ENCODE peak calls at places on chromosomes 3 and 15, in eight cellular contexts. Q is cardiac muscle cell; V is CD8-positive, alpha-beta T cell; M is NT2/D1; U is A549; A is effector memory CD4-positive, alpha-beta T cell; W is neuronal stem cell; J is heart left ventricle. R is an unnamed sample. For H3K4me1, the result is how much of the 10 kb centered on the place peaks cover.

GRCh38 chr3:152278674-152279427 is 10.1 kb downstream of the MBNL1 start:
- DNase-seq in J (no peak), W (no peak), M (no peak), U (no peak), Q (no peak), V (no peak), A (no peak), R (no peak)

GRCh38 chr3:172142074-172143059 is 103.0 kb downstream of the FNDC3B start:
- DNase-seq in J (no peak), U (peak), A (no peak), W (no peak), Q (peak), M (no peak), V (no peak), R (no peak)

GRCh38 chr3:184275961-184276910 is at the start of gene ECE2:
- DNase-seq in V (no peak), Q (no peak), M (no peak), A (no peak), U (no peak), W (no peak), J (no peak), R (no peak)

GRCh38 chr3:148582126-148582525 is 115.6 kb upstream of the AGTR1 start:
- DNase-seq in W (no peak), A (no peak), Q (no peak), J (no peak), M (no peak), V (no peak), U (no peak), R (no peak)

GRCh38 chr15:67405208-67406191 is 115.4 kb upstream of the C15orf61 start:
- DNase-seq in U (peak), A (no peak), V (no peak), Q (peak), W (no peak), J (no peak), M (no peak), R (no peak)

GRCh38 chr15:92951800-92952199 is 51.7 kb downstream of the CHD2 start:
- DNase-seq in M (no peak), Q (no peak), U (no peak), W (no peak), J (no peak), V (no peak), A (no peak), R (no peak)

GRCh38 chr3:2099779-2100191 is 1.1 kb downstream of the CNTN4 start:
- DNase-seq in V (no peak), A (no peak), U (no peak), Q (no peak), W (no peak), M (no peak), J (no peak), R (no peak)

GRCh38 chr3:126358038-126358815 is 1.0 kb upstream of the KLF15 start:
- DNase-seq in M (peak), J (no peak), W (peak), V (no peak), Q (peak), U (no peak), A (no peak), R (no peak)

GRCh38 chr3:45253316-45253715 is 27.2 kb upstream of the TMEM158 start:
- DNase-seq in W (no peak), U (no peak), J (no peak), M (no peak), Q (no peak), V (no peak), A (no peak), R (no peak)

GRCh38 chr3:124509884-124510283 is 220.4 kb upstream of the UMPS start:
- DNase-seq in Q (no peak), A (no peak), M (no peak), V (no peak), J (no peak), W (no peak), U (no peak), R (no peak)

GRCh38 chr3:30751610-30752299 is 142.7 kb downstream of the GADL1 start:
- DNase-seq in Q (peak), A (peak), J (peak), M (peak), W (no peak), V (peak), U (peak), R (peak)

GRCh38 chr3:67044295-67044694 is 46.2 kb downstream of the KBTBD8 start:
- DNase-seq in Q (no peak), U (no peak), J (no peak), V (no peak), W (no peak), A (no peak), M (no peak), R (no peak)

GRCh38 chr3:159538507-159538906 is 450.1 kb upstream of the IL12A start:
- DNase-seq in J (no peak), U (no peak), Q (no peak), V (no peak), W (no peak), A (no peak), M (no peak), R (no peak)

GRCh38 chr15:99410477-99410876 is 155.3 kb upstream of the MEF2A start:
- DNase-seq in J (no peak), U (no peak), W (no peak), M (no peak), V (peak), A (no peak), Q (no peak), R (no peak)

GRCh38 chr3:100042577-100042981 is 71.7 kb downstream of the FILIP1L start:
- DNase-seq in W (no peak), J (no peak), Q (peak), V (no peak), A (no peak), M (no peak), U (no peak), R (no peak)
- H3K4me1 ChIP-seq in W (under half), J (half or more), Q (under half), V (under half), A (under half), M (under half), U (half or more), R (half or more)

GRCh38 chr3:34668915-34669314 is 870.5 kb downstream of the PDCD6IP start:
- DNase-seq in J (no peak), Q (no peak), M (no peak), A (no peak), U (no peak), V (no peak), W (no peak), R (no peak)
- H3K4me1 ChIP-seq in J (under half), Q (under half), M (under half), A (under half), U (under half), V (under half), W (under half), R (under half)

DNA sequence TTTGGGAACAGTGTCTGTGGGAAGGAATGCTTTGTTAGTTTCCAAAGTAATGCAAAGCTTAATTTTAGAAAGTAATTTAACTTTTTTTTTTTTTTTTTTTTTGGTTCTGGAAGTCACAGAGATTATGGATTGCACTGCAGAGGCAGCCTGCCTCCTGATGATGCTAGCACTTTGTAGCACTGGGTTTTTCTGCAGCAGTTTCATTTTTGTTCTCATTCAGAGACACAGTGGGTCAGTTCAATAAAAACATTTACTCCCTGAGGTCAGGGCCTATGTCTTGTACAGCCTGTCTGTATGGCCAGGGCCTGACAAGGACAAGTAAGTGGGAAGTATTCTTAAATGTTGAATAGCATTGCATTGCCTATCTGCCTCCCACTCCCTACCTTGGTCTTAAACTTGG is 39.0 kb upstream of the NDUFB4 start:
- DNase-seq in M (no peak), V (no peak), W (no peak), Q (no peak), A (no peak), U (no peak), J (no peak), R (no peak)
- H3K4me1 ChIP-seq in M (under half), V (under half), W (under half), Q (under half), A (under half), U (under half), J (half or more), R (half or more)

GRCh38 chr3:50158747-50159146 is 3.6 kb downstream of the SEMA3F start:
- DNase-seq in V (no peak), Q (no peak), J (no peak), U (no peak), W (no peak), A (no peak), M (no peak), R (no peak)
- H3K4me1 ChIP-seq in V (under half), Q (under half), J (half or more), U (half or more), W (under half), A (under half), M (under half), R (half or more)

DNA sequence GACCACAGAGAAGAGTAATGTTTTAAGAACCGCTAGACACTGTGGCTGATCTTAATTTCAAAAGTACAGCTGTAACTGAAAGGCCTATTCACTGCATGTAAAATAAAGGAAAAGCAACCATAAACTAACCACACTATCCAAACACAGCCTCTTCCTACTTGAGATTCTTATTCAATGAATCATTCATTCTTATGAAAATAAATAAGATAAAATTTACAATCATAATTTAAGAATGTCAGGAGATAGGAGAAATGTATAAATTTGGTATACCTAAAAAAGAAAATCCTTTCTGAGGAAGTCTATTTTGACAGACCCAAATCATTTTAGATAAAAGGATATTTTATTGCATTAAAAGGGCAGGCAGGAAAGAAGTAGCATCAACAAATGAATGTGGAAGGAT is 533.5 kb upstream of the ZNF385D start:
- DNase-seq in A (no peak), J (no peak), M (no peak), V (no peak), Q (peak), W (no peak), U (no peak), R (no peak)
- H3K4me1 ChIP-seq in A (under half), J (under half), M (under half), V (under half), Q (under half), W (under half), U (under half), R (under half)

GRCh38 chr3:112122870-112123269 is 10.2 kb downstream of the GCSAM start:
- DNase-seq in W (no peak), U (no peak), M (no peak), A (no peak), V (no peak), J (no peak), Q (no peak), R (no peak)
- H3K4me1 ChIP-seq in W (under half), U (under half), M (under half), A (under half), V (under half), J (under half), Q (under half), R (under half)

R was measured in left ventricle myocardium inferior.